ENCODE peak calls at places on chromosome 17, in four cellular contexts. Y is nephron progenitor cell, V is NCI-H226, K is stomach. L is an unnamed sample.

GRCh38 chr17:12256380-12256995 is 235.8 kb downstream of the MAP2K4 start:
- DNase-seq in K (peak), V (no peak), Y (peak), L (peak)

GRCh38 chr17:19706791-19707727 is 9.3 kb downstream of the SLC47A2 start:
- DNase-seq in K (no peak), V (no peak), Y (no peak), L (peak)

GRCh38 chr17:59093145-59093701 is 13.5 kb downstream of the TRIM37 start:
- DNase-seq in Y (no peak), K (no peak), V (no peak), L (no peak)

GRCh38 chr17:28570716-28571254 is 539 bp downstream of the PIGS start:
- DNase-seq in V (no peak), Y (peak), K (no peak), L (no peak)

GRCh38 chr17:58316260-58316960 is 12.2 kb downstream of the TSPOAP1 start:
- DNase-seq in K (peak), V (no peak), Y (no peak), L (no peak)

GRCh38 chr17:83089322-83090156 is 10.1 kb downstream of the METRNL start:
- DNase-seq in K (peak), V (no peak), Y (no peak), L (no peak)

GRCh38 chr17:48539177-48539576 is 5.7 kb downstream of the HOXB2 start:
- DNase-seq in V (peak), Y (no peak), K (no peak), L (no peak)

GRCh38 chr17:81138083-81138482 is 27.2 kb upstream of the PVALEF start:
- DNase-seq in K (no peak), Y (no peak), V (no peak), L (no peak)

GRCh38 chr17:62680541-62681052 is 53.1 kb downstream of the MRC2 start:
- DNase-seq in Y (no peak), V (no peak), K (peak), L (peak)

GRCh38 chr17:43025290-43025657 is 243 bp downstream of the RND2 start:
- DNase-seq in Y (no peak), K (no peak), V (no peak), L (no peak)